ENCODE peak calls at places on chromosomes 2 and 18, in nine cellular contexts. W is A549; P is COR-L47; X is ureter; L is stimulated activated CD8-positive, alpha-beta memory T cell treated with anti-CD3 and anti-CD28 coated beads, Interleukin-12 subunit alpha, Interleukin-12 subunit beta, amount 100 ng/mL, for 4 hours; R is stimulated activated CD4-positive, alpha-beta T cell treated with anti-CD3 and anti-CD28 coated beads, TNF-alpha, amount 100 ng/mL, for 4 hours; V is tibial artery; B is mammary epithelial cell; J is coronary artery. F is an unnamed sample.
A peak's percentile ranks its signal among the peaks of the same experiment; 100 is the strongest.

GRCh38 chr2:130892793-130893785 is 56.4 kb downstream of the ARHGEF4 start:
- DNase-seq in B (no peak), R (no peak), L (no peak), P (no peak), J (no peak), X (no peak), W (no peak), V (no peak), F (no peak)

GRCh38 chr2:223759569-223760430 is 77.6 kb downstream of the AP1S3 start:
- DNase-seq in J (no peak), W (peak; percentile 15), X (peak; percentile 51), L (no peak), V (no peak), R (no peak), B (peak; percentile 97), P (no peak), F (no peak)

GRCh38 chr2:76958749-76959148 is 563.4 kb downstream of the LRRTM4 start:
- DNase-seq in J (no peak), X (no peak), B (no peak), L (no peak), V (no peak), P (no peak), W (no peak), R (no peak), F (no peak)

GRCh38 chr2:138827426-138828054 is 47.4 kb upstream of the NXPH2 start:
- DNase-seq in W (peak; percentile 30), X (no peak), L (no peak), B (peak; percentile 54), J (no peak), P (peak; percentile 52), R (no peak), V (no peak), F (peak; percentile 19)

GRCh38 chr2:70514612-70515055 is 39.0 kb downstream of the TGFA start:
- DNase-seq in J (no peak), X (peak; percentile 85), W (no peak), V (no peak), L (no peak), B (no peak), P (peak; percentile 75), R (no peak), F (no peak)

GRCh38 chr2:39225564-39225963 is 18.2 kb downstream of the CDKL4 start:
- DNase-seq in P (no peak), J (no peak), W (no peak), V (no peak), X (no peak), B (no peak), R (no peak), L (no peak), F (no peak)

GRCh38 chr18:30970201-30970816 is 72.2 kb downstream of the DSC3 start:
- DNase-seq in W (peak; percentile 6), J (no peak), L (no peak), R (no peak), B (peak; percentile 75), X (no peak), V (no peak), P (peak; percentile 56), F (no peak)

GRCh38 chr2:38527338-38528007 is 75.3 kb downstream of the HNRNPLL start:
- DNase-seq in V (no peak), R (no peak), J (no peak), P (no peak), L (no peak), W (no peak), B (no peak), X (no peak), F (no peak)

GRCh38 chr2:236939751-236940229 is 145.9 kb upstream of the COPS8 start:
- DNase-seq in J (no peak), W (no peak), R (no peak), L (no peak), X (no peak), V (no peak), P (no peak), B (no peak), F (peak; percentile 61)

GRCh38 chr2:27622921-27623384 is 5.9 kb downstream of the CCDC121 start:
- DNase-seq in J (no peak), B (peak; percentile 33), R (no peak), V (no peak), W (no peak), L (no peak), X (no peak), P (no peak), F (peak; percentile 26)

GRCh38 chr2:173264603-173265366 is 89.9 kb upstream of the CDCA7 start:
- DNase-seq in L (no peak), J (no peak), B (no peak), X (no peak), P (no peak), W (no peak), V (peak; percentile 42), R (no peak), F (no peak)

GRCh38 chr18:32048507-32049091 is 30.0 kb downstream of the RNF125 start:
- DNase-seq in R (no peak), X (no peak), P (no peak), V (peak; percentile 72), J (no peak), B (no peak), L (no peak), W (no peak), F (no peak)

GRCh38 chr2:152419944-152420813 is 85.2 kb downstream of the FMNL2 start:
- DNase-seq in P (no peak), W (no peak), V (no peak), J (no peak), L (no peak), R (no peak), X (no peak), B (no peak), F (no peak)

GRCh38 chr2:73952499-73953446 is 26.1 kb downstream of the DGUOK start:
- DNase-seq in W (no peak), B (peak; percentile 57), P (no peak), V (peak; percentile 41), X (no peak), J (no peak), L (no peak), R (no peak), F (no peak)

GRCh38 chr2:187390891-187391290 is 57.2 kb downstream of the CALCRL start:
- DNase-seq in R (no peak), B (peak; percentile 70), P (no peak), V (no peak), X (no peak), W (peak; percentile 13), J (no peak), L (no peak), F (no peak)

GRCh38 chr2:101614127-101614759 is 83.3 kb upstream of the MAP4K4 start:
- DNase-seq in V (no peak), W (no peak), R (no peak), B (no peak), P (no peak), X (no peak), J (no peak), L (no peak), F (no peak)

GRCh38 chr2:191976436-191976835 is 129.5 kb upstream of the CAVIN2 start:
- DNase-seq in L (no peak), R (no peak), P (no peak), V (no peak), W (no peak), B (no peak), J (no peak), X (no peak), F (peak; percentile 90)

GRCh38 chr18:3819933-3820332 is 370.0 kb downstream of the TGIF1 start:
- DNase-seq in P (no peak), X (no peak), L (no peak), B (no peak), J (no peak), V (no peak), W (no peak), R (no peak), F (no peak)

GRCh38 chr18:23487738-23488625 is 15.3 kb upstream of the RMC1 start:
- DNase-seq in R (peak; percentile 25), X (no peak), B (no peak), L (peak; percentile 19), V (no peak), P (no peak), W (no peak), J (no peak), F (peak; percentile 48)

GRCh38 chr18:32695534-32695933 is 77.3 kb downstream of the KLHL14 start:
- DNase-seq in V (no peak), W (no peak), L (no peak), P (no peak), R (no peak), B (peak; percentile 8), X (no peak), J (no peak), F (no peak)

GRCh38 chr18:73990241-73990640 is 157.4 kb downstream of the FBXO15 start:
- DNase-seq in W (no peak), L (no peak), V (no peak), R (no peak), X (no peak), J (no peak), B (no peak), P (no peak), F (no peak)

GRCh38 chr2:21438949-21439348 is 315.2 kb downstream of the TDRD15 start:
- DNase-seq in V (no peak), J (no peak), R (no peak), P (no peak), B (no peak), X (no peak), L (no peak), W (no peak), F (no peak)

GRCh38 chr2:235739704-235740415 is 246.0 kb downstream of the AGAP1 start:
- DNase-seq in V (no peak), P (no peak), J (no peak), B (no peak), R (no peak), W (no peak), L (no peak), X (no peak), F (no peak)

GRCh38 chr2:218429951-218430692 is 11.2 kb downstream of the VIL1 start:
- DNase-seq in W (no peak), L (no peak), J (no peak), B (no peak), R (no peak), X (no peak), V (no peak), P (no peak), F (no peak)

GRCh38 chr2:36423619-36424120 is 68.1 kb downstream of the CRIM1 start:
- DNase-seq in P (no peak), J (no peak), R (no peak), L (no peak), V (no peak), X (no peak), W (no peak), B (no peak), F (no peak)

GRCh38 chr2:234702731-234703225 is 205.9 kb upstream of the ARL4C start:
- DNase-seq in V (no peak), W (no peak), J (no peak), L (no peak), R (no peak), X (no peak), P (no peak), B (peak; percentile 36), F (no peak)

GRCh38 chr2:149661844-149662243 is 74.3 kb upstream of the MMADHC start:
- DNase-seq in V (no peak), J (no peak), X (no peak), B (peak; percentile 72), P (no peak), L (no peak), W (no peak), R (no peak), F (peak; percentile 45)

GRCh38 chr2:234495801-234496441 is 960 bp downstream of the ARL4C start:
- DNase-seq in W (no peak), X (peak; percentile 53), R (no peak), L (no peak), B (no peak), J (no peak), P (no peak), V (no peak), F (no peak)